ENCODE peak calls at places on chromosomes 2 and 18, in six cellular contexts. I is central memory CD8-positive, alpha-beta T cell; X is T-helper 1 cell; E is left cardiac atrium; T is neural progenitor cell; S is NCI-H1092. U is an unnamed sample.

GRCh38 chr2:236010920-236011685 is 157.1 kb downstream of the GBX2 start:
- DNase-seq in E (no peak), I (no peak), S (no peak), X (no peak), T (no peak), U (no peak)

GRCh38 chr2:60675309-60675708 is 80.8 kb upstream of the PAPOLG start:
- DNase-seq in T (no peak), X (no peak), E (no peak), I (no peak), S (no peak), U (no peak)

GRCh38 chr2:106076941-106077340 is 117.2 kb downstream of the UXS1 start:
- DNase-seq in E (no peak), S (no peak), I (no peak), T (no peak), X (no peak), U (no peak)

GRCh38 chr2:133177196-133177595 is 391.1 kb downstream of the NCKAP5 start:
- DNase-seq in I (no peak), T (no peak), X (no peak), S (no peak), E (no peak), U (no peak)

GRCh38 chr2:148814143-148814852 is 60.7 kb upstream of the KIF5C start:
- DNase-seq in T (no peak), I (no peak), X (no peak), S (no peak), E (no peak), U (no peak)

GRCh38 chr2:10481055-10481665 is 33.0 kb upstream of the ODC1 start:
- DNase-seq in I (no peak), E (no peak), T (no peak), S (no peak), X (no peak), U (no peak)

GRCh38 chr2:178194600-178195389 is 483 bp downstream of the OSBPL6 start:
- DNase-seq in E (peak; percentile 47), T (peak; percentile 77), I (no peak), S (peak; percentile 1), X (no peak), U (no peak)

GRCh38 chr2:46489430-46489829 is 10.1 kb downstream of the TMEM247 start:
- DNase-seq in T (no peak), X (no peak), I (no peak), E (no peak), S (no peak), U (no peak)

GRCh38 chr2:23824777-23825212 is 102.1 kb downstream of the ATAD2B start:
- DNase-seq in E (no peak), X (no peak), T (peak; percentile 47), I (no peak), S (peak; percentile 4), U (peak; percentile 60)

GRCh38 chr2:101758001-101758400 is 60.5 kb downstream of the MAP4K4 start:
- DNase-seq in I (no peak), T (no peak), S (no peak), E (no peak), X (no peak), U (no peak)

GRCh38 chr2:219176818-219177593 is at the start of gene CNPPD1:
- DNase-seq in T (peak; percentile 92), I (peak; percentile 73), E (peak; percentile 90), X (peak; percentile 89), S (peak; percentile 57), U (peak; percentile 85)

GRCh38 chr2:145744541-145745386 is 1224.8 kb upstream of the ZEB2 start:
- DNase-seq in I (no peak), X (no peak), T (no peak), S (no peak), E (no peak), U (no peak)

GRCh38 chr18:79420033-79420745 is 24.5 kb downstream of the NFATC1 start:
- DNase-seq in E (no peak), I (no peak), T (no peak), S (no peak), X (no peak), U (peak; percentile 18)

GRCh38 chr18:26656944-26657536 is 108.7 kb upstream of the KCTD1 start:
- DNase-seq in X (no peak), T (peak; percentile 82), E (peak; percentile 88), I (no peak), S (peak; percentile 30), U (peak; percentile 81)

GRCh38 chr2:29923110-29923721 is 1.8 kb upstream of the ALK start:
- DNase-seq in S (peak; percentile 37), X (no peak), T (peak; percentile 87), E (peak; percentile 53), I (no peak), U (peak; percentile 63)

GRCh38 chr2:152715854-152716428 is 1.3 kb downstream of the PRPF40A start:
- DNase-seq in T (peak; percentile 73), X (no peak), E (no peak), I (no peak), S (no peak), U (no peak)

GRCh38 chr2:217794133-217794986 is 208.4 kb downstream of the TNS1 start:
- DNase-seq in T (no peak), I (no peak), X (no peak), S (no peak), E (no peak), U (no peak)

GRCh38 chr2:42128731-42129486 is 40.2 kb upstream of the EML4 start:
- DNase-seq in I (no peak), S (no peak), T (no peak), X (no peak), E (no peak), U (no peak)

GRCh38 chr2:37893327-37893726 is 31.8 kb upstream of the RMDN2 start:
- DNase-seq in I (no peak), S (no peak), E (no peak), X (no peak), T (no peak), U (no peak)

GRCh38 chr2:152537252-152537651 is 180.0 kb downstream of the PRPF40A start:
- DNase-seq in T (no peak), X (no peak), I (no peak), E (no peak), S (no peak), U (no peak)

GRCh38 chr2:30147715-30148611 is 1.2 kb downstream of the YPEL5 start:
- DNase-seq in E (peak; percentile 86), X (peak; percentile 80), T (peak; percentile 91), S (peak; percentile 15), I (peak; percentile 70), U (peak; percentile 60)

GRCh38 chr2:180720861-180721260 is 259.5 kb upstream of the UBE2E3 start:
- DNase-seq in I (no peak), S (no peak), X (no peak), T (no peak), E (no peak), U (no peak)

GRCh38 chr2:133405252-133405651 is 163.0 kb downstream of the NCKAP5 start:
- DNase-seq in S (no peak), I (no peak), X (no peak), E (no peak), T (no peak), U (no peak)

GRCh38 chr18:21904856-21905255 is 164.3 kb downstream of the MIB1 start:
- DNase-seq in E (peak; percentile 42), T (no peak), X (no peak), S (peak; percentile 4), I (no peak), U (no peak)

GRCh38 chr2:232203166-232203891 is 175.2 kb upstream of the ALPP start:
- DNase-seq in I (no peak), X (no peak), E (no peak), T (no peak), S (no peak), U (no peak)

GRCh38 chr18:22057908-22058527 is 111.4 kb upstream of the GATA6 start:
- DNase-seq in T (no peak), E (no peak), I (no peak), S (no peak), X (no peak), U (no peak)

U was measured in G401.